ENCODE peak calls at places on chromosomes 4 and X, in nine cellular contexts. S is GM12878, L is upper lobe of left lung, H is esophagus squamous epithelium, K is fibroblast of lung, J is DND-41, U is lower lobe of right lung, X is psoas muscle, D is ascending aorta. Q is an unnamed sample.

GRCh38 chr4:146159384-146160058 is 16.0 kb upstream of the LSM6 start:
- DNase-seq in D (no peak), H (no peak), L (no peak), U (no peak), K (no peak), S (no peak), X (no peak), J (no peak), Q (no peak)

GRCh38 chrX:23246001-23246400 is 88.6 kb upstream of the PTCHD1 start:
- DNase-seq in U (no peak), K (peak), J (no peak), X (no peak), S (no peak), L (no peak), H (no peak), D (no peak), Q (no peak)

GRCh38 chrX:3244955-3245354 is 101.5 kb downstream of the MXRA5 start:
- DNase-seq in S (no peak), U (no peak), X (no peak), D (no peak), J (no peak), L (no peak), K (no peak), H (no peak), Q (peak)

GRCh38 chrX:37745354-37745753 is 34.5 kb upstream of the CYBB start:
- DNase-seq in H (no peak), S (peak), D (peak), X (peak), K (peak), J (peak), L (no peak), U (peak), Q (peak)

GRCh38 chr4:154084864-154085263 is 296.0 kb upstream of the SFRP2 start:
- DNase-seq in J (no peak), L (no peak), D (no peak), U (no peak), K (peak), X (no peak), S (no peak), H (no peak), Q (peak)

GRCh38 chr4:184310171-184310567 is 92.5 kb upstream of the ENPP6 start:
- DNase-seq in J (peak), D (no peak), S (no peak), H (no peak), X (no peak), L (peak), U (peak), K (no peak), Q (no peak)

GRCh38 chr4:38314663-38315062 is 349.3 kb upstream of the KLF3 start:
- DNase-seq in J (no peak), U (no peak), X (no peak), S (no peak), K (no peak), L (no peak), H (no peak), D (no peak), Q (peak)

GRCh38 chr4:128338634-128339355 is 51.2 kb upstream of the PGRMC2 start:
- DNase-seq in L (no peak), D (no peak), U (no peak), H (no peak), X (no peak), J (no peak), S (no peak), K (peak), Q (no peak)

GRCh38 chrX:106791495-106791894 is 11.0 kb upstream of the TBC1D8B start:
- DNase-seq in S (no peak), U (no peak), H (no peak), K (peak), D (no peak), X (no peak), J (no peak), L (no peak), Q (no peak)

GRCh38 chrX:2552621-2553297 is 52.0 kb upstream of the DHRSX start:
- DNase-seq in D (no peak), J (no peak), H (no peak), S (no peak), L (no peak), U (no peak), X (no peak), K (peak), Q (no peak)

GRCh38 chr4:85722401-85722800 is 247.5 kb downstream of the ARHGAP24 start:
- DNase-seq in H (no peak), L (no peak), D (no peak), J (no peak), X (no peak), K (no peak), U (no peak), S (no peak), Q (no peak)

GRCh38 chr4:85726555-85726954 is 251.6 kb downstream of the ARHGAP24 start:
- DNase-seq in X (no peak), U (no peak), K (no peak), J (no peak), L (no peak), D (no peak), H (no peak), S (no peak), Q (no peak)

GRCh38 chr4:85722806-85723205 is 247.9 kb downstream of the ARHGAP24 start:
- DNase-seq in J (no peak), X (no peak), D (no peak), U (no peak), L (no peak), S (no peak), H (no peak), K (no peak), Q (no peak)

GRCh38 chr4:85725727-85726170 is 250.8 kb downstream of the ARHGAP24 start:
- DNase-seq in D (no peak), H (no peak), K (no peak), S (peak), J (no peak), L (no peak), X (peak), U (no peak), Q (no peak)

DNA sequence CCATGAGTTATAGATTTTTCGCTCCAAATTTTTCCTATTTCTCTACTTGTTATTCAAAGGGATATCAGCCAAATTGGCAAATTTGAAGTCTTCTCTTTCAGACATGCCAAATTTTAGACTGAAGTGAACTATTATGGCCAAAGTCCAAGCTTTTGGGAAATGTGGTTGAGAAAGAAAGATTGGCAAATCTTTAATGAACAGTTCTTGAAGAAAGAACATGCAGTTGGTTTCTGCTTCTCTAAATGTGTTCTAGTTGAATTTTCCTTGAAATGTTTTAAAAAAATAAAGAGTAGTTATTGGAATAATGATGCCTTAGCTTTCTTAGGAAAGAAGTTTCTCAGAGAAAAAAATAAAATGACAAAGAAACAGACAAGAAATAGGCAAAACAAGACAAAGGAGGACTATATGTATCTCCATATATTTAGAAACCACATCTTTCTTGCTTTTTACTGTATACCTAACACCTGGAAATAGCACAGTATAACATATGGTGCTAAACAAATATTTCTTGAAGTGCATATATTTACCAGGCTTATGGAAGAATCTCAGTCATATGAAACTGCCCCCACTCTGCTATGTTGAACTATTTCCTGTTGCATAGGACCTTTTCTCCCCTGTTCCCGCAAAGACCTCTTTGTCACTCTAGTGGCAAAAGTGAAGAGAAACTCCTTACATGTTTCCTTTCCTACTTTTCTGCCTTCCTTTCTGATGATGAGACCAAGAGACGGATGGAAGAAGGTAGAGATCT is 250.0 kb downstream of the ARHGAP24 start:
- DNase-seq in U (no peak), X (no peak), K (no peak), H (no peak), D (no peak), S (no peak), J (no peak), L (no peak), Q (no peak)
- H3K27ac ChIP-seq in U (peak), X (no peak), K (no peak), H (no peak), D (peak), S (peak), J (no peak), L (peak), Q (no peak)

GRCh38 chrX:133849676-133850075 is 135.7 kb downstream of the GPC3 start:
- DNase-seq in S (no peak), X (no peak), U (no peak), D (no peak), L (no peak), J (no peak), H (no peak), K (peak), Q (no peak)
- TF ChIP-seq CTCF in S (no peak), X (no peak), U (no peak), D (no peak), L (no peak), J (no peak), H (no peak), K (no peak), Q (no peak)

GRCh38 chr4:70739496-70740337 is 18.0 kb downstream of the RUFY3 start:
- DNase-seq in S (no peak), K (no peak), X (no peak), J (peak), L (no peak), D (no peak), U (no peak), H (no peak), Q (no peak)
- H3K27ac ChIP-seq in S (no peak), K (no peak), X (no peak), J (peak), L (no peak), D (no peak), U (peak), H (no peak), Q (no peak)

GRCh38 chrX:154370300-154370881 is 4.0 kb downstream of the FLNA start:
- DNase-seq in X (peak), S (no peak), L (peak), H (no peak), J (peak), D (no peak), K (no peak), U (no peak), Q (no peak)

GRCh38 chrX:154372612-154373022 is 1.8 kb downstream of the FLNA start:
- DNase-seq in J (no peak), S (peak), L (no peak), H (no peak), X (no peak), D (no peak), K (peak), U (no peak), Q (no peak)

GRCh38 chrX:154373340-154374306 is 811 bp downstream of the FLNA start:
- DNase-seq in J (peak), K (peak), S (peak), L (no peak), U (no peak), X (no peak), H (no peak), D (no peak), Q (peak)

GRCh38 chrX:154370882-154371770 is 3.3 kb downstream of the FLNA start:
- DNase-seq in L (peak), D (peak), X (peak), H (peak), S (peak), J (peak), K (peak), U (peak), Q (peak)

GRCh38 chrX:154371771-154372300 is 2.6 kb downstream of the FLNA start:
- DNase-seq in K (no peak), U (no peak), X (no peak), S (no peak), L (peak), D (no peak), J (no peak), H (no peak), Q (no peak)
- TF ChIP-seq CTCF in K (no peak), U (no peak), X (no peak), S (no peak), L (no peak), D (no peak), J (no peak), H (no peak), Q (no peak)

GRCh38 chr4:95445251-95445650 is 103.5 kb downstream of the UNC5C start:
- DNase-seq in D (no peak), X (no peak), L (no peak), S (no peak), J (no peak), U (no peak), K (no peak), H (no peak), Q (no peak)

GRCh38 chr4:95450294-95450693 is 98.5 kb downstream of the UNC5C start:
- DNase-seq in S (no peak), L (no peak), H (no peak), J (peak), U (no peak), K (no peak), D (no peak), X (no peak), Q (no peak)

DNA sequence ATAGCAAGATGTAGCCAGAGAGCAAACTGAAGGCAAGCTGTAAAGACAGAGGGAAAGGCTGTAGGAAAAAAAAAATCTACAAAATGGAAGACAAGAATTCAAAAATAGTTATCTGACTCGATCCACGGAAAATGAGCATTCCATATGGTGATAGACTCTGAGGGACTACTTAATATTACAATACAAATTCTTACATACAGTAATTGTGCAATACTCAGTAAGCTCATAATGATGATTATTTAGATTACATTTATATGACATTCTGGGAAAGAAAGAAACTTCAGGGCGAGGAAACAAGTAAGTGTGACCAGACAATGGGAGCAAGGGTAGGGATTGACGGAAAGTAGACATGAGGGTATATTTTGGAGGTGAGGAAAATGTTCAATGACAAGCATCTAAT is 102.6 kb downstream of the UNC5C start:
- DNase-seq in J (no peak), U (no peak), K (no peak), D (no peak), X (no peak), L (no peak), S (no peak), H (no peak), Q (no peak)
- H3K27ac ChIP-seq in J (no peak), U (no peak), K (no peak), D (no peak), X (no peak), L (no peak), S (no peak), H (no peak), Q (no peak)

GRCh38 chr4:40843696-40844095 is 93.9 kb downstream of the NSUN7 start:
- DNase-seq in X (no peak), L (no peak), S (no peak), D (no peak), K (no peak), U (no peak), J (peak), H (no peak), Q (no peak)
- TF ChIP-seq CTCF in X (peak), L (no peak), S (peak), D (peak), K (no peak), U (no peak), J (peak), H (no peak), Q (no peak)

GRCh38 chr4:7383251-7383650 is 51.5 kb downstream of the PSAPL1 start:
- DNase-seq in J (no peak), K (no peak), D (no peak), L (no peak), U (no peak), X (no peak), S (no peak), H (no peak), Q (no peak)
- H3K27ac ChIP-seq in J (no peak), K (no peak), D (no peak), L (no peak), U (no peak), X (no peak), S (no peak), H (no peak), Q (no peak)

GRCh38 chrX:58025979-58026378 is 115.7 kb upstream of the ZXDA start:
- DNase-seq in S (no peak), X (no peak), L (no peak), U (no peak), H (no peak), K (peak), D (no peak), J (peak), Q (peak)
- TF ChIP-seq CTCF in S (peak), X (peak), L (no peak), U (peak), H (no peak), K (peak), D (peak), J (peak), Q (peak)

GRCh38 chrX:70313503-70313902 is 23.6 kb downstream of the KIF4A start:
- DNase-seq in J (no peak), K (peak), L (no peak), S (no peak), X (no peak), D (no peak), U (no peak), H (no peak), Q (no peak)
- H3K27ac ChIP-seq in J (no peak), K (no peak), L (no peak), S (no peak), X (no peak), D (no peak), U (no peak), H (no peak), Q (no peak)

Q was measured in RWPE1.